ENCODE peak calls at places on chromosome 13, in eight cellular contexts. P is sigmoid colon, U is esophagus muscularis mucosa, C is K562, Y is uterus, O is tibial nerve, I is body of pancreas, T is adrenal gland. L is an unnamed sample.

GRCh38 chr13:70964124-70964523 is 855.9 kb upstream of the KLHL1 start:
- DNase-seq in P (no peak), U (no peak), C (no peak), Y (no peak), O (no peak), I (no peak), T (no peak), L (no peak)

GRCh38 chr13:52846567-52847321 is 1.7 kb downstream of the PCDH8 start:
- DNase-seq in P (no peak), U (no peak), C (no peak), Y (no peak), O (peak), I (peak), T (no peak), L (no peak)

GRCh38 chr13:30268673-30269072 is 38.7 kb downstream of the KATNAL1 start:
- DNase-seq in P (no peak), U (no peak), C (no peak), Y (no peak), O (no peak), I (no peak), T (no peak), L (no peak)

GRCh38 chr13:113726961-113727411 is 32.0 kb upstream of the TMEM255B start:
- DNase-seq in P (no peak), U (no peak), C (no peak), Y (no peak), O (no peak), I (peak), T (peak), L (no peak)

GRCh38 chr13:112800057-112800456 is 110.2 kb downstream of the ATP11A start:
- DNase-seq in P (no peak), U (no peak), C (no peak), Y (no peak), O (no peak), I (no peak), T (no peak), L (no peak)

GRCh38 chr13:96792736-96793444 is 201.4 kb downstream of the OXGR1 start:
- DNase-seq in P (no peak), U (no peak), C (no peak), Y (no peak), O (no peak), I (peak), T (peak), L (no peak)

GRCh38 chr13:112980441-112980840 is 11.4 kb downstream of the MCF2L start:
- DNase-seq in P (no peak), U (no peak), C (no peak), Y (no peak), O (no peak), I (no peak), T (peak), L (no peak)

GRCh38 chr13:113468461-113469147 is 15.3 kb upstream of the ADPRHL1 start:
- DNase-seq in P (no peak), U (peak), C (no peak), Y (no peak), O (no peak), I (no peak), T (peak), L (no peak)

GRCh38 chr13:98413796-98414195 is 163.1 kb downstream of the STK24 start:
- DNase-seq in P (no peak), U (no peak), C (no peak), Y (no peak), O (no peak), I (peak), T (no peak), L (no peak)

GRCh38 chr13:20828540-20829364 is 55.0 kb upstream of the EEF1AKMT1 start:
- DNase-seq in P (no peak), U (no peak), C (no peak), Y (peak), O (no peak), I (peak), T (no peak), L (no peak)

GRCh38 chr13:102856603-102857002 is 10.8 kb downstream of the ERCC5 start:
- DNase-seq in P (no peak), U (no peak), C (no peak), Y (no peak), O (no peak), I (no peak), T (peak), L (no peak)

GRCh38 chr13:113920606-113921306 is 53.1 kb downstream of the C13orf46 start:
- DNase-seq in P (no peak), U (no peak), C (no peak), Y (no peak), O (no peak), I (no peak), T (peak), L (peak)

GRCh38 chr13:109400192-109400591 is 386.2 kb downstream of the IRS2 start:
- DNase-seq in P (no peak), U (no peak), C (no peak), Y (no peak), O (no peak), I (no peak), T (no peak), L (no peak)

GRCh38 chr13:88162076-88162702 is 491.0 kb downstream of the SLITRK5 start:
- DNase-seq in P (no peak), U (no peak), C (no peak), Y (no peak), O (no peak), I (no peak), T (no peak), L (no peak)

GRCh38 chr13:25901460-25902376 is 150.1 kb downstream of the SHISA2 start:
- DNase-seq in P (no peak), U (no peak), C (no peak), Y (no peak), O (no peak), I (no peak), T (no peak), L (no peak)

GRCh38 chr13:31045621-31046081 is 113.2 kb downstream of the TEX26 start:
- DNase-seq in P (peak), U (no peak), C (peak), Y (peak), O (no peak), I (no peak), T (peak), L (peak)

GRCh38 chr13:42049454-42049780 is 969 bp downstream of the DGKH start:
- DNase-seq in P (no peak), U (no peak), C (no peak), Y (no peak), O (no peak), I (no peak), T (no peak), L (no peak)

GRCh38 chr13:32947886-32948285 is 68.3 kb upstream of the KL start:
- DNase-seq in P (no peak), U (no peak), C (no peak), Y (no peak), O (no peak), I (no peak), T (peak), L (no peak)

GRCh38 chr13:44759723-44760360 is 183.7 kb upstream of the TSC22D1 start:
- DNase-seq in P (no peak), U (no peak), C (no peak), Y (no peak), O (no peak), I (peak), T (no peak), L (peak)

GRCh38 chr13:102399791-102400618 is 1.8 kb downstream of the FGF14 start:
- DNase-seq in P (peak), U (no peak), C (no peak), Y (no peak), O (no peak), I (peak), T (peak), L (no peak)

GRCh38 chr13:47539317-47539716 is 461.8 kb downstream of the SUCLA2 start:
- DNase-seq in P (no peak), U (no peak), C (no peak), Y (no peak), O (no peak), I (no peak), T (no peak), L (no peak)

GRCh38 chr13:29165216-29165615 is 345.1 kb downstream of the MTUS2 start:
- DNase-seq in P (no peak), U (no peak), C (no peak), Y (no peak), O (no peak), I (no peak), T (no peak), L (no peak)

GRCh38 chr13:40781717-40782116 is 7.7 kb upstream of the SLC25A15 start:
- DNase-seq in P (no peak), U (no peak), C (no peak), Y (no peak), O (no peak), I (no peak), T (no peak), L (no peak)

GRCh38 chr13:66803759-66804456 is 426.2 kb downstream of the PCDH9 start:
- DNase-seq in P (no peak), U (no peak), C (no peak), Y (no peak), O (no peak), I (no peak), T (no peak), L (no peak)
- H3K27ac ChIP-seq in P (no peak), U (no peak), C (no peak), Y (no peak), O (no peak), I (no peak), T (no peak), L (no peak)

DNA sequence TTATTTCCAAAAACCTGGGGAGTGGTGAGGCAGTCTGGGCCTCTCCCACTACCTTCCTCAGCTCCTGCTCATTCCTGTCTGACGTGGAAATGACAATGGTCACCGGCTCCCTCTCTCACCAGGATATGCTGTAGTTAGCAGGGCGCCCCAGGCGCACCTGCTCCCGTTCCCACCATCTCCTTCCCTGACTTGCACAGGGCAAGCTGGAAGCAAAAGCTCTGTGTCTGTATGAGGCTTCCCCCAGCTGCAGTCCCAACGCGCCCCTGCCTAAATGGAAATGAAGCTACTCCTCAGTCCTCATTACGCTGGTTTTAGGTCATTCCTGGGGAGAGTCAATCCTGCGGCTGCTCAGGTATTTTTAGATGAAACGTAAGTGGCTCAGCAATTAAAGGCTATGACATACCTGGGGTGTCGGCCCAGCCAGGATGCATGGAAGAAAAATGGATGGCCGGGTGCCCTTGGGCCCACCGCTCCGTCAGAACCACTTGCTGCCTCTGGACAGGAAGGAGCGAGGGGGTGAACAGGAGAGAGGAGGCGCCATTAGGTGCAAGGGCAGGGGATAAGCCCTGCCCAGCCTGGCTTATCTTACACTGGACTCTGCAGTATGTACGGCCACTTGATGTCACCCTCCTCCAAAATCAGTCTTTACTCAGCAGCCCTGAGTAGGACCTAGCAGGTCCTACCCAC is 32.4 kb downstream of the DHRS12 start:
- DNase-seq in P (no peak), U (no peak), C (no peak), Y (no peak), O (no peak), I (peak), T (no peak), L (no peak)
- TF ChIP-seq POLR2A in P (no peak), U (no peak), C (no peak), Y (no peak), O (no peak), I (peak), T (no peak), L (no peak)

GRCh38 chr13:79492313-79492798 is 11.4 kb downstream of the NDFIP2 start:
- DNase-seq in P (no peak), U (no peak), C (no peak), Y (no peak), O (no peak), I (no peak), T (no peak), L (no peak)

GRCh38 chr13:79490846-79491245 is 9.9 kb downstream of the NDFIP2 start:
- DNase-seq in P (no peak), U (no peak), C (no peak), Y (no peak), O (no peak), I (no peak), T (no peak), L (no peak)

GRCh38 chr13:79490326-79490725 is 9.4 kb downstream of the NDFIP2 start:
- DNase-seq in P (no peak), U (no peak), C (no peak), Y (no peak), O (no peak), I (no peak), T (no peak), L (no peak)

GRCh38 chr13:79491715-79492114 is 10.8 kb downstream of the NDFIP2 start:
- DNase-seq in P (no peak), U (no peak), C (no peak), Y (no peak), O (no peak), I (no peak), T (no peak), L (no peak)

GRCh38 chr13:79492918-79493594 is 12.1 kb downstream of the NDFIP2 start:
- DNase-seq in P (no peak), U (no peak), C (no peak), Y (no peak), O (no peak), I (no peak), T (no peak), L (no peak)
- H3K27ac ChIP-seq in P (no peak), U (no peak), C (no peak), Y (no peak), O (no peak), I (no peak), T (no peak), L (no peak)

DNA sequence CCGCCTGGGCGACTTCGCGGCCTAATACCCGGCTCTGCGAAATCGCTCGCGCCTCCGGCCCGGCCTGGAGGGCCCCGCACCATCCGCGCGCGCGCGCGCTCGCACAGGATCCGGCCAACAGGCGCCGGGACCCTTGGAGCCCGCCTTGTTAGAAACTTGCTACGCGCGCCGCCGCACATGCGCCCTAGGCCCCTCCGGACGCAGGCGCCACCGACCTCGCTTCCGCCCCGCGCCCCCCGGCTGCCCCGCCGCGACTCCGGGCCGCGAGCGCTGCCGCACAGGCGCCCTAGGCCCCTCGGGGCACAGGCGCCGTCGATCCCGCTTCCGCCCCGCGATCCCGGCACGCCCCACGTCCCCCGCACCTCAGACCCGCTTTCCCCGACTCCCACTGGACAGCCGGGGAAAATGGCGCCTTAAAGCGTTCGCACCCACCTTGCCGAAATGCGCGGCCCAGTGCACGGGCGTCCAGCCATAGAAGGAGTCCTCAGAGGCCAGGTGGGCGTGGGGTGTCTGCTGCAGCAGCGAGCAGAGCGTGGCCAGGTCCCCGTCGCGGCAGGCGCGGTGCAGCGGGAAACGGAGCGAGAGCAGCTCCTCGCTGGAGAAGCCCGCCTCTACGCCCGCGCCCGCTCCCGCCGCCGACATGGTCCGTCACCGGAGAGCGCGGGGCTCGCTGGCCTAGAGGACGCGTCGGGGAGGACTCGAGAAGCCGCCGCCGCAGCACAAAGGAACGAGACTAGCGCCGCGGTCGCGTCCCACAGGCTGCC is 394 bp downstream of the ANKRD10 start:
- DNase-seq in P (peak), U (peak), C (peak), Y (peak), O (peak), I (peak), T (peak), L (no peak)
- TF ChIP-seq POLR2A in P (peak), U (peak), C (peak), Y (peak), O (peak), I (peak), T (peak), L (peak)

DNA sequence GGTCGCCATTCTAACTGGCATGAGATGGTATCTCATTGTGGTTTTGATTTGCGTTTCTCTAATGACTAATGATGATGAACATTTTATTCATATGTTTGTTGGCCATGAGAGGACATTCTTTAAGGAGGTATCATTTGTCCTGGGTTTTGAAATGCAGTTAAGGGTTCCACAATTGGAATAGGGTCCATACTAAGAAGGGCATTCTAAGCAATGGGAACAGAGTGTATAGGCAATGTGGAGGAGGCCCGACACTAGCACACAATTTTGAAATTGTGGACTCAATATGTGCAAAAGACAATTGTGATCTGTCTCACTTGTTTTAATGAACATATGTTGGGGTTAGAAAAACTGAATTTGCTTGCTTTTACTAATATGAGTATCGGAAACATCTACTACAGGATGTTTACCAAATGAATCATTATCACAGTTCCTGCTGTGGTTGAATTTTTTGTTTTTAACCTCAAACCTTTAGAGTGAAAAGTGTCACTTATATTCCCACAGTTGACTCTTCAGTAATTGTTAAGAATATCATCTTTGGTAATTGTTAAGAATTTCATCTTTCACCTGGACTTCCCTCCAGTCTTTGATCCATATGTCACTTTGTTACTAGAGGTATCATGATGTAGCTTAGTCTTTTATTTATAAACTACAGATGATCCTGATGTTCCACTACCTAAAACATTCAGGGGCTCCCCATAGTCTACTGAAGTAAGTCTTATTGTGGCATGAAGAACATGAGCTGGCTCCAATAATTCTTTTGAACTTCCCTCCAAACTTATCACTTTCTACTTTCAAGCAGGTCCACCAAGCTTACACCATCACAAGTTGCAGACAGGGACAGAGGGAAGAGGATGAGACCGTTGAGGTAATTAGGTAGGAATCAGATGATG is 109.7 kb upstream of the KLF12 start:
- DNase-seq in P (no peak), U (no peak), C (no peak), Y (no peak), O (no peak), I (no peak), T (no peak), L (no peak)
- H3K27ac ChIP-seq in P (no peak), U (no peak), C (no peak), Y (no peak), O (no peak), I (no peak), T (no peak), L (no peak)

GRCh38 chr13:23620613-23621315 is 50.6 kb downstream of the TNFRSF19 start:
- DNase-seq in P (no peak), U (no peak), C (no peak), Y (no peak), O (no peak), I (no peak), T (no peak), L (no peak)
- TF ChIP-seq POLR2A in P (no peak), U (no peak), C (no peak), Y (no peak), O (no peak), I (no peak), T (no peak), L (no peak)